ENCODE peak calls at places on chromosomes 3 and 15, in four cellular contexts. D, F, W and G are unnamed samples.

GRCh38 chr3:106420628-106421027 is 551.8 kb upstream of the CBLB start:
- DNase-seq in D (no peak), F (no peak), W (no peak), G (no peak)

GRCh38 chr3:108297636-108298035 is 1.3 kb downstream of the HHLA2 start:
- DNase-seq in D (no peak), F (peak), W (no peak), G (no peak)

GRCh38 chr15:69457304-69458280 is 5.0 kb downstream of the RPLP1 start:
- DNase-seq in D (no peak), F (no peak), W (no peak), G (no peak)

GRCh38 chr3:64575211-64575844 is 112.5 kb downstream of the ADAMTS9 start:
- DNase-seq in D (peak), F (no peak), W (peak), G (no peak)

GRCh38 chr15:81157195-81157938 is 23.3 kb downstream of the CFAP161 start:
- DNase-seq in D (no peak), F (no peak), W (no peak), G (no peak)

GRCh38 chr3:175751089-175751488 is 892.0 kb downstream of the NAALADL2 start:
- DNase-seq in D (no peak), F (no peak), W (no peak), G (no peak)

GRCh38 chr15:39783244-39783820 is 691 bp upstream of the FSIP1 start:
- DNase-seq in D (no peak), F (no peak), W (no peak), G (no peak)

GRCh38 chr3:194163697-194164096 is 27.7 kb downstream of the HES1 start:
- DNase-seq in D (no peak), F (no peak), W (no peak), G (no peak)

GRCh38 chr3:14425574-14426304 is 23.3 kb downstream of the SLC6A6 start:
- DNase-seq in D (no peak), F (peak), W (no peak), G (no peak)

GRCh38 chr3:108021533-108021932 is 69.3 kb downstream of the CD47 start:
- DNase-seq in D (no peak), F (no peak), W (no peak), G (no peak)

GRCh38 chr3:169965562-169965961 is 1.0 kb upstream of the SEC62 start:
- DNase-seq in D (no peak), F (no peak), W (no peak), G (no peak)

GRCh38 chr15:42057744-42058646 is 36.4 kb downstream of the PLA2G4D start:
- DNase-seq in D (no peak), F (no peak), W (no peak), G (no peak)

GRCh38 chr3:63976166-63976861 is 47.0 kb downstream of the PSMD6 start:
- DNase-seq in D (no peak), F (no peak), W (peak), G (no peak)

GRCh38 chr3:23096041-23096440 is 107.1 kb upstream of the UBE2E2 start:
- DNase-seq in D (no peak), F (no peak), W (no peak), G (no peak)

GRCh38 chr3:152452318-152452717 is 183.6 kb downstream of the MBNL1 start:
- DNase-seq in D (no peak), F (no peak), W (no peak), G (no peak)

GRCh38 chr3:189862385-189863023 is 231.3 kb downstream of the TP63 start:
- DNase-seq in D (no peak), F (no peak), W (no peak), G (no peak)

GRCh38 chr3:156816794-156817741 is 9.1 kb upstream of the LEKR1 start:
- DNase-seq in D (peak), F (peak), W (no peak), G (no peak)

GRCh38 chr15:60840703-60841411 is 361.9 kb upstream of the ICE2 start:
- DNase-seq in D (no peak), F (no peak), W (no peak), G (no peak)

GRCh38 chr3:115891237-115891636 is 267.9 kb downstream of the GAP43 start:
- DNase-seq in D (no peak), F (no peak), W (no peak), G (no peak)

GRCh38 chr15:79952329-79952728 is 18.7 kb downstream of the BCL2A1 start:
- DNase-seq in D (no peak), F (no peak), W (no peak), G (no peak)

GRCh38 chr3:116254535-116254934 is 190.8 kb downstream of the LSAMP start:
- DNase-seq in D (no peak), F (no peak), W (no peak), G (no peak)

GRCh38 chr15:81548350-81549116 is 174.5 kb upstream of the TMC3 start:
- DNase-seq in D (no peak), F (no peak), W (no peak), G (no peak)

GRCh38 chr15:92663250-92663951 is 7.8 kb upstream of the FAM174B start:
- DNase-seq in D (no peak), F (no peak), W (no peak), G (peak)

GRCh38 chr3:125186800-125187598 is 25.5 kb downstream of the SLC12A8 start:
- DNase-seq in D (no peak), F (no peak), W (no peak), G (no peak)

GRCh38 chr3:63998852-63999754 is 24.2 kb downstream of the PSMD6 start:
- DNase-seq in D (no peak), F (no peak), W (no peak), G (no peak)

GRCh38 chr3:110362756-110363155 is 708.9 kb upstream of the NECTIN3 start:
- DNase-seq in D (no peak), F (no peak), W (no peak), G (no peak)

GRCh38 chr3:105758451-105758850 is 110.4 kb downstream of the CBLB start:
- DNase-seq in D (no peak), F (no peak), W (no peak), G (no peak)

GRCh38 chr3:178880274-178880673 is 191.3 kb downstream of the ZMAT3 start:
- DNase-seq in D (no peak), F (no peak), W (no peak), G (no peak)

GRCh38 chr3:189488241-189488767 is 142.9 kb upstream of the TP63 start:
- DNase-seq in D (no peak), F (no peak), W (no peak), G (no peak)

GRCh38 chr15:79898369-79898768 is 1.6 kb upstream of the MTHFS start:
- DNase-seq in D (no peak), F (no peak), W (no peak), G (no peak)

GRCh38 chr3:58536501-58537411 is at the start of gene ACOX2:
- DNase-seq in D (no peak), F (peak), W (no peak), G (peak)

GRCh38 chr3:183252973-183253363 is at the start of gene B3GNT5:
- DNase-seq in D (peak), F (peak), W (no peak), G (no peak)

GRCh38 chr3:63967675-63968611 is 55.4 kb downstream of the PSMD6 start:
- DNase-seq in D (no peak), F (no peak), W (peak), G (no peak)

GRCh38 chr3:179853176-179853575 is 183.6 kb downstream of the PEX5L start:
- DNase-seq in D (no peak), F (no peak), W (no peak), G (no peak)

GRCh38 chr3:36707623-36708409 is 56.5 kb downstream of the DCLK3 start:
- DNase-seq in D (peak), F (no peak), W (no peak), G (no peak)

GRCh38 chr15:76866008-76866407 is 39.1 kb downstream of the SCAPER start:
- DNase-seq in D (no peak), F (no peak), W (no peak), G (no peak)

GRCh38 chr15:88015228-88015860 is 241.2 kb downstream of the NTRK3 start:
- DNase-seq in D (no peak), F (no peak), W (no peak), G (no peak)
- TF ChIP-seq POLR2AphosphoS5 in D (no peak), F (no peak), W (no peak), G (no peak)

DNA sequence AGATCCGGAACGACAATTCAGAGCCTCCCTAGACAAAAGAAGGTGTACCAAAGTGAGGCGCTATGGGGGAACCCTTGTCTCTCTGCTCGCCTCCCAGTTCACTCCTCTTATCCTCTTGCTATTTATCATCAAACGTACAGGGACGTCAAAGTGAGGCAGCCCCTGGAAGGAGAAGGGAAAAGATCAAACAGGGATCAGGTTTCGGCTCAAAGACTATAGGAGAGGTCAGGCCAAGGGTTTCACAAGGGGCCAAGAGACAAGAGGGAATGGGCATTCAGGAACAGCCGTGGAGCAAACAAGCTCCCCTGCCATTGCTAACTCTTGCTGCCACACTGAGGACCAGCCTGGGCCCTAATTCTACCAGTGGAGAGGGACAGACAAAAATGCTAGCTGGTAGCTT is 168.6 kb downstream of the GREM1 start:
- DNase-seq in D (no peak), F (no peak), W (no peak), G (no peak)
- H3K27ac ChIP-seq in D (no peak), F (peak), W (no peak), G (peak)

DNA sequence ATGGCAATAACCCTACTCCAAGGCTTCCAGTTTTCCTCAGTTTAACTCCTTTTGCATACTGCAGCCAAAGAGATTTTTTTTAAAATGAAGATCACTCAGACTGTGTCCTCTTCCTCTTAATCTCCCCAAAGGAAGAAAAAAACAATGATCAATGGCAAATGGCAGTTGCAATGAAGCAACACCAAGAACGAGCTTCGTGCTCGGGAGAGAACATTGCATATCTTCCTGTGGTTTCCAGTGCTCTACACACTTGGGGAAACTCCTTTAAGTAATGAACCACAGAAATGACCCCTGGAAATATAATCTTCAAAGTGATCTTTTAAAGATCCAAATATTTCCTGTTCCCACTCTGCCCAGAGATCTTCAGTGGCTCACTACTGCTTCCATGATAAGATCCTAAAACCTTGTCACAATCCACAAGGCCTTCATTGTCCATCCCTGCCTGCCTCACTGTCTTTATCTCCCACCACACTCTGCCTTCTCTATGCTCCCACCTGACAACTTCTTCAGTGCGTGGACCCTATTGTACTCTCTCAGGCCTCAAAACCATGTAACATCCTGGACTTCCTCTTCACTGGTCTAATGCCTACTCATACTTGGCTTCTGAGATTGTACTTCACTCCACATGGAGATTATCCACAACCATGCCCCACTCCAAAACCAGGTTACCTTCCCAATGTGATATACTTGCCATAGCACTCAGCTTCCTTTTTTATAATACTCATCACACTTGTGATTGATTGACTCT is 394.8 kb downstream of the FHIT start:
- DNase-seq in D (no peak), F (no peak), W (no peak), G (no peak)
- TF ChIP-seq POLR2AphosphoS5 in D (no peak), F (no peak), W (no peak), G (no peak)

DNA sequence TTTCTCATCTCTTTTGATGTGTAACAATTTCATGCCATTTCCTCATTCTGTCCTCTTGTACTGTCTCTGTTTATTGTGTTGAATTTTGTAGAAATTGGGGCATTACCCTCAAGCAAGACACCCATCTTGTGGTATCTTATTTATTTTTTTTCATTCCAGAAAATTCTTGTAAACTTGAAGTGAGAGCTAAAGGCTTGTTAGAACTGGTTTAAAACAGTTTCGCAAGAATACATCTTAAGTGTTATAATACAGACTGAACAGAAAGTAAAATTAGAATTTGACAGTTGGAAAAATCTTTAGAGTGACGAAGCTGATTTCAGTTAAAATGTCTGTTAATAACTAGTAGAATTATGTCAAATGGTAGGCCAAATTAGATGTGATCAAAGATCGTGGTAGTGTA is 26.9 kb downstream of the RNF13 start:
- DNase-seq in D (no peak), F (no peak), W (no peak), G (no peak)
- H3K27ac ChIP-seq in D (no peak), F (no peak), W (no peak), G (no peak)

GRCh38 chr3:71330505-71330904 is 253.0 kb downstream of the FOXP1 start:
- DNase-seq in D (no peak), F (no peak), W (no peak), G (no peak)
- TF ChIP-seq POLR2AphosphoS5 in D (no peak), F (no peak), W (no peak), G (no peak)

DNA sequence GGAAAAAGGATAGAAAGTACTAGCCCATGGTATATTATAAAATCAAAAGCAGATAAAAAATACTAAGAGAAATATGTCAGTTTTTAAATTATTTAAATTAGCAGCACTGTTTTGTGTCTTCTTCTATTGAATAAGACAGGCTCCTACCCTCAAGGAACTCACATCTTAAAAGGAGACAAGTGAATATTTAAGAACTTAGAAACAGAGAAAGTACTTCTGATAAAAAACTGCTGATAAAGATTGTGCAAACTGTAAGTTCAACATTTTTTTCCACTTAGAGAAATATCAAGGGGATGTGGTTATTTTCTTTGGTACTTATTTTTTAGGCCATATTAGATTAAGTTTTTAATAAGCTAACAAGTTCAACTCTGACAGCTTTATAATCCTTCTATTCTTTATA is 3.0 kb upstream of the ANKRD28 start:
- DNase-seq in D (no peak), F (no peak), W (no peak), G (no peak)
- H3K27ac ChIP-seq in D (no peak), F (peak), W (no peak), G (no peak)

GRCh38 chr3:48467473-48468267 is 21.1 kb downstream of the ATRIP start:
- DNase-seq in D (no peak), F (no peak), W (no peak), G (no peak)

GRCh38 chr3:48465237-48465530 is 18.6 kb downstream of the ATRIP start:
- DNase-seq in D (no peak), F (no peak), W (no peak), G (no peak)

GRCh38 chr3:48465531-48466378 is 19.2 kb downstream of the ATRIP start:
- DNase-seq in D (peak), F (peak), W (peak), G (peak)

GRCh38 chr3:48467110-48467454 is 20.5 kb downstream of the ATRIP start:
- DNase-seq in D (no peak), F (no peak), W (no peak), G (no peak)

DNA sequence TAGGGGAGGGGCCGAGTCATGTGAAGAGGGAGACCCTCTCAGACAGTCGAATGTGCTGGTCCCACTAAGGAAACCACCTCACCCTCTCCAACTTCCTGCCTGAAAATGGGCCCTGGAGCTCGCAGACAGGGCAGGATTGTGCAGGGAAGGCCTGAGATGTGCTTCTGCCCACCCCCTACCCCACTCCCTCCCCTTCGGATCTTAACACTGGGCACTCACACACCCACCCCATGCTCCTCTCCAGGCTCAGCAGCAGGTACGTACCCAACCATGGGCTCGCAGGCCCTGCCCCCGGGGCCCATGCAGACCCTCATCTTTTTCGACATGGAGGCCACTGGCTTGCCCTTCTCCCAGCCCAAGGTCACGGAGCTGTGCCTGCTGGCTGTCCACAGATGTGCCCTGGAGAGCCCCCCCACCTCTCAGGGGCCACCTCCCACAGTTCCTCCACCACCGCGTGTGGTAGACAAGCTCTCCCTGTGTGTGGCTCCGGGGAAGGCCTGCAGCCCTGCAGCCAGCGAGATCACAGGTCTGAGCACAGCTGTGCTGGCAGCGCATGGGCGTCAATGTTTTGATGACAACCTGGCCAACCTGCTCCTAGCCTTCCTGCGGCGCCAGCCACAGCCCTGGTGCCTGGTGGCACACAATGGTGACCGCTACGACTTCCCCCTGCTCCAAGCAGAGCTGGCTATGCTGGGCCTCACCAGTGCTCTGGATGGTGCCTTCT is 20.0 kb downstream of the ATRIP start:
- DNase-seq in D (no peak), F (peak), W (no peak), G (no peak)
- TF ChIP-seq POLR2AphosphoS5 in D (peak), F (no peak), W (no peak), G (no peak)

GRCh38 chr3:5227812-5228211 is 40.3 kb downstream of the EDEM1 start:
- DNase-seq in D (no peak), F (no peak), W (no peak), G (no peak)
- H3K27ac ChIP-seq in D (no peak), F (no peak), W (no peak), G (no peak)